ENCODE peak calls at places on chromosomes 16 and 17, in eight cellular contexts. One of them, this sample, is unnamed.

GRCh38 chr17:81207610-81208581 is 14.9 kb downstream of the CEP131 start:
- DNase-seq in lung microvascular endothelial cell: no peak
- DNase-seq in AG09319: no peak
- DNase-seq in IMR-90: no peak
- DNase-seq in RPMI7951: peak
- DNase-seq in mucosa of descending colon: no peak
- DNase-seq in RCC 7860: no peak
- DNase-seq in KG1: no peak
- DNase-seq in this sample: no peak

GRCh38 chr16:48434653-48435318 is 49.6 kb upstream of the SIAH1 start:
- DNase-seq in lung microvascular endothelial cell: no peak
- DNase-seq in mucosa of descending colon: no peak
- DNase-seq in RCC 7860: no peak
- DNase-seq in KG1: peak
- DNase-seq in IMR-90: peak
- DNase-seq in RPMI7951: peak
- DNase-seq in AG09319: no peak
- DNase-seq in this sample: no peak

GRCh38 chr16:72561-73537 is at the start of gene RHBDF1:
- DNase-seq in KG1: no peak
- DNase-seq in RCC 7860: peak
- DNase-seq in mucosa of descending colon: peak
- DNase-seq in IMR-90: peak
- DNase-seq in lung microvascular endothelial cell: peak
- DNase-seq in RPMI7951: peak
- DNase-seq in AG09319: no peak
- DNase-seq in this sample: no peak

GRCh38 chr16:50167603-50168002 is 14.5 kb downstream of the TENT4B start:
- DNase-seq in RPMI7951: no peak
- DNase-seq in AG09319: no peak
- DNase-seq in KG1: no peak
- DNase-seq in IMR-90: no peak
- DNase-seq in RCC 7860: no peak
- DNase-seq in lung microvascular endothelial cell: no peak
- DNase-seq in mucosa of descending colon: no peak
- DNase-seq in this sample: no peak

GRCh38 chr16:31568577-31569359 is 41.1 kb downstream of the AHSP start:
- DNase-seq in RPMI7951: peak
- DNase-seq in IMR-90: no peak
- DNase-seq in RCC 7860: no peak
- DNase-seq in mucosa of descending colon: no peak
- DNase-seq in AG09319: no peak
- DNase-seq in KG1: no peak
- DNase-seq in lung microvascular endothelial cell: peak
- DNase-seq in this sample: no peak

GRCh38 chr17:57757735-57758134 is 12.6 kb upstream of the CCDC182 start:
- DNase-seq in mucosa of descending colon: no peak
- DNase-seq in lung microvascular endothelial cell: no peak
- DNase-seq in IMR-90: no peak
- DNase-seq in RCC 7860: no peak
- DNase-seq in RPMI7951: no peak
- DNase-seq in KG1: no peak
- DNase-seq in AG09319: no peak
- DNase-seq in this sample: no peak

GRCh38 chr17:41972571-41973411 is 6.2 kb downstream of the CNP start:
- DNase-seq in RCC 7860: peak
- DNase-seq in IMR-90: no peak
- DNase-seq in KG1: no peak
- DNase-seq in AG09319: no peak
- DNase-seq in RPMI7951: no peak
- DNase-seq in lung microvascular endothelial cell: peak
- DNase-seq in mucosa of descending colon: no peak
- DNase-seq in this sample: no peak

GRCh38 chr17:50200447-50201225 is 795 bp downstream of the COL1A1 start:
- DNase-seq in AG09319: peak
- DNase-seq in mucosa of descending colon: peak
- DNase-seq in KG1: peak
- DNase-seq in RPMI7951: peak
- DNase-seq in IMR-90: peak
- DNase-seq in lung microvascular endothelial cell: peak
- DNase-seq in RCC 7860: peak
- DNase-seq in this sample: peak

GRCh38 chr17:70171159-70171558 is 1.8 kb downstream of the KCNJ2 start:
- DNase-seq in mucosa of descending colon: no peak
- DNase-seq in IMR-90: no peak
- DNase-seq in KG1: no peak
- DNase-seq in RCC 7860: no peak
- DNase-seq in AG09319: no peak
- DNase-seq in RPMI7951: no peak
- DNase-seq in lung microvascular endothelial cell: no peak
- DNase-seq in this sample: no peak

GRCh38 chr17:8955021-8955420 is 10.5 kb downstream of the PIK3R5 start:
- DNase-seq in IMR-90: no peak
- DNase-seq in mucosa of descending colon: no peak
- DNase-seq in lung microvascular endothelial cell: no peak
- DNase-seq in KG1: no peak
- DNase-seq in AG09319: no peak
- DNase-seq in RPMI7951: no peak
- DNase-seq in RCC 7860: no peak
- DNase-seq in this sample: no peak

GRCh38 chr16:86608301-86608747 is 30.0 kb downstream of the FOXL1 start:
- DNase-seq in RCC 7860: no peak
- DNase-seq in RPMI7951: peak
- DNase-seq in AG09319: no peak
- DNase-seq in IMR-90: peak
- DNase-seq in lung microvascular endothelial cell: no peak
- DNase-seq in KG1: no peak
- DNase-seq in mucosa of descending colon: no peak
- DNase-seq in this sample: no peak

GRCh38 chr17:8499171-8499570 is 63.5 kb downstream of the NDEL1 start:
- DNase-seq in IMR-90: no peak
- DNase-seq in RCC 7860: no peak
- DNase-seq in KG1: no peak
- DNase-seq in RPMI7951: no peak
- DNase-seq in lung microvascular endothelial cell: no peak
- DNase-seq in mucosa of descending colon: no peak
- DNase-seq in AG09319: no peak
- DNase-seq in this sample: no peak

GRCh38 chr17:32584792-32585191 is 98.0 kb downstream of the CDK5R1 start:
- DNase-seq in RPMI7951: peak
- DNase-seq in IMR-90: no peak
- DNase-seq in RCC 7860: no peak
- DNase-seq in mucosa of descending colon: no peak
- DNase-seq in lung microvascular endothelial cell: no peak
- DNase-seq in AG09319: peak
- DNase-seq in KG1: no peak
- DNase-seq in this sample: no peak

GRCh38 chr16:48378276-48378675 is 6.9 kb downstream of the SIAH1 start:
- DNase-seq in mucosa of descending colon: no peak
- DNase-seq in RPMI7951: no peak
- DNase-seq in IMR-90: no peak
- DNase-seq in KG1: no peak
- DNase-seq in RCC 7860: no peak
- DNase-seq in lung microvascular endothelial cell: no peak
- DNase-seq in AG09319: no peak
- DNase-seq in this sample: no peak

GRCh38 chr16:31273676-31274075 is 13.9 kb downstream of the ITGAM start:
- DNase-seq in IMR-90: no peak
- DNase-seq in lung microvascular endothelial cell: no peak
- DNase-seq in AG09319: no peak
- DNase-seq in mucosa of descending colon: no peak
- DNase-seq in RCC 7860: no peak
- DNase-seq in RPMI7951: no peak
- DNase-seq in KG1: no peak
- DNase-seq in this sample: no peak

GRCh38 chr17:38338053-38338452 is 5.7 kb downstream of the GPR179 start:
- DNase-seq in KG1: no peak
- DNase-seq in IMR-90: no peak
- DNase-seq in RCC 7860: no peak
- DNase-seq in mucosa of descending colon: no peak
- DNase-seq in lung microvascular endothelial cell: no peak
- DNase-seq in AG09319: no peak
- DNase-seq in RPMI7951: no peak
- DNase-seq in this sample: no peak

GRCh38 chr16:4404247-4404966 is 12.0 kb downstream of the CORO7 start:
- DNase-seq in IMR-90: no peak
- DNase-seq in RPMI7951: no peak
- DNase-seq in KG1: no peak
- DNase-seq in lung microvascular endothelial cell: peak
- DNase-seq in RCC 7860: peak
- DNase-seq in mucosa of descending colon: peak
- DNase-seq in AG09319: no peak
- DNase-seq in this sample: no peak

GRCh38 chr17:47905221-47905733 is 9.2 kb downstream of the SP2 start:
- DNase-seq in IMR-90: peak
- DNase-seq in KG1: no peak
- DNase-seq in RCC 7860: no peak
- DNase-seq in lung microvascular endothelial cell: peak
- DNase-seq in mucosa of descending colon: no peak
- DNase-seq in RPMI7951: peak
- DNase-seq in AG09319: peak
- DNase-seq in this sample: no peak

GRCh38 chr17:17782425-17783120 is 54.2 kb downstream of the SREBF1 start:
- DNase-seq in AG09319: no peak
- DNase-seq in RCC 7860: no peak
- DNase-seq in RPMI7951: no peak
- DNase-seq in IMR-90: no peak
- DNase-seq in mucosa of descending colon: peak
- DNase-seq in lung microvascular endothelial cell: no peak
- DNase-seq in KG1: no peak
- DNase-seq in this sample: no peak

GRCh38 chr17:37558299-37558698 is 50.9 kb downstream of the SYNRG start:
- DNase-seq in IMR-90: peak
- DNase-seq in RPMI7951: no peak
- DNase-seq in lung microvascular endothelial cell: no peak
- DNase-seq in mucosa of descending colon: no peak
- DNase-seq in RCC 7860: no peak
- DNase-seq in KG1: no peak
- DNase-seq in AG09319: no peak
- DNase-seq in this sample: no peak

GRCh38 chr16:3952342-3953131 is 72.0 kb upstream of the CREBBP start:
- DNase-seq in KG1: no peak
- DNase-seq in lung microvascular endothelial cell: no peak
- DNase-seq in IMR-90: no peak
- DNase-seq in mucosa of descending colon: peak
- DNase-seq in RCC 7860: no peak
- DNase-seq in AG09319: no peak
- DNase-seq in RPMI7951: no peak
- DNase-seq in this sample: no peak

GRCh38 chr17:83182620-83183063 is 103.2 kb downstream of the METRNL start:
- DNase-seq in KG1: no peak
- DNase-seq in mucosa of descending colon: no peak
- DNase-seq in IMR-90: no peak
- DNase-seq in RPMI7951: no peak
- DNase-seq in lung microvascular endothelial cell: no peak
- DNase-seq in RCC 7860: no peak
- DNase-seq in AG09319: no peak
- DNase-seq in this sample: no peak

GRCh38 chr16:51982715-51983680 is 563.9 kb downstream of the TOX3 start:
- DNase-seq in RPMI7951: peak
- DNase-seq in RCC 7860: peak
- DNase-seq in lung microvascular endothelial cell: peak
- DNase-seq in KG1: peak
- DNase-seq in mucosa of descending colon: no peak
- DNase-seq in IMR-90: peak
- DNase-seq in AG09319: peak
- DNase-seq in this sample: no peak

GRCh38 chr17:3935140-3935542 is 18.9 kb upstream of the P2RX1 start:
- DNase-seq in KG1: no peak
- DNase-seq in IMR-90: peak
- DNase-seq in RCC 7860: no peak
- DNase-seq in RPMI7951: peak
- DNase-seq in AG09319: no peak
- DNase-seq in lung microvascular endothelial cell: peak
- DNase-seq in mucosa of descending colon: peak
- DNase-seq in this sample: no peak

GRCh38 chr17:2174048-2174447 is 119.1 kb downstream of the HIC1 start:
- DNase-seq in RPMI7951: no peak
- DNase-seq in IMR-90: peak
- DNase-seq in lung microvascular endothelial cell: no peak
- DNase-seq in KG1: no peak
- DNase-seq in RCC 7860: no peak
- DNase-seq in AG09319: no peak
- DNase-seq in mucosa of descending colon: no peak
- DNase-seq in this sample: no peak

GRCh38 chr16:83212301-83212841 is 585.6 kb downstream of the CDH13 start:
- DNase-seq in AG09319: no peak
- DNase-seq in RPMI7951: no peak
- DNase-seq in RCC 7860: no peak
- DNase-seq in mucosa of descending colon: no peak
- DNase-seq in KG1: no peak
- DNase-seq in lung microvascular endothelial cell: no peak
- DNase-seq in IMR-90: no peak
- DNase-seq in this sample: no peak